ENCODE peak calls at places on chromosomes 4 and X, in eight cellular contexts. V is HepG2, I is AG10803, A is nephron progenitor cell, T is Caco-2, H is lower leg skin, J is glutamatergic neuron, R is ascending aorta. P is an unnamed sample.
A peak's percentile ranks its signal among the peaks of the same experiment; 100 is the strongest.

GRCh38 chrX:13797512-13797911 is 19.4 kb downstream of the GPM6B start:
- DNase-seq in V (no peak), I (no peak), A (no peak), T (no peak), H (no peak), J (no peak), R (no peak), P (no peak)

GRCh38 chr4:177047070-177047850 is 254.5 kb upstream of the VEGFC start:
- DNase-seq in V (peak; percentile 50), I (peak; percentile 78), A (peak; percentile 77), T (peak; percentile 50), H (no peak), J (peak; percentile 82), R (no peak), P (peak; percentile 81)

GRCh38 chr4:8854866-8855265 is 16.8 kb downstream of the HMX1 start:
- DNase-seq in V (no peak), I (peak; percentile 27), A (no peak), T (no peak), H (no peak), J (no peak), R (no peak), P (no peak)

GRCh38 chr4:139241086-139241783 is 38.8 kb downstream of the MGARP start:
- DNase-seq in V (peak; percentile 72), I (peak; percentile 16), A (no peak), T (no peak), H (no peak), J (no peak), R (no peak), P (no peak)

GRCh38 chr4:153233761-153234371 is 29.6 kb downstream of the TRIM2 start:
- DNase-seq in V (no peak), I (peak; percentile 98), A (no peak), T (no peak), H (peak; percentile 59), J (no peak), R (no peak), P (no peak)

GRCh38 chr4:181264908-181265307 is 978.3 kb upstream of the TENM3 start:
- DNase-seq in V (no peak), I (no peak), A (peak; percentile 18), T (no peak), H (no peak), J (peak; percentile 19), R (no peak), P (peak; percentile 43)

GRCh38 chr4:16915956-16916355 is 17.5 kb upstream of the LDB2 start:
- DNase-seq in V (no peak), I (no peak), A (no peak), T (no peak), H (no peak), J (no peak), R (no peak), P (no peak)

GRCh38 chr4:4334798-4335520 is 44.9 kb downstream of the ZBTB49 start:
- DNase-seq in V (peak; percentile 60), I (peak; percentile 32), A (peak; percentile 69), T (peak; percentile 75), H (no peak), J (peak; percentile 74), R (no peak), P (peak; percentile 72)

GRCh38 chr4:31984872-31985271 is 1264.7 kb downstream of the PCDH7 start:
- DNase-seq in V (no peak), I (no peak), A (no peak), T (peak; percentile 71), H (no peak), J (no peak), R (no peak), P (no peak)

GRCh38 chrX:3216581-3216980 is 129.9 kb downstream of the MXRA5 start:
- DNase-seq in V (no peak), I (peak; percentile 81), A (no peak), T (no peak), H (no peak), J (no peak), R (no peak), P (no peak)

GRCh38 chr4:25759101-25759500 is 103.5 kb downstream of the SLC34A2 start:
- DNase-seq in V (no peak), I (no peak), A (no peak), T (no peak), H (no peak), J (no peak), R (no peak), P (no peak)

GRCh38 chr4:108619372-108620100 is 840 bp upstream of the RPL34 start:
- DNase-seq in V (no peak), I (no peak), A (no peak), T (no peak), H (no peak), J (no peak), R (no peak), P (no peak)

GRCh38 chr4:15333692-15334633 is 93.9 kb upstream of the C1QTNF7 start:
- DNase-seq in V (no peak), I (peak; percentile 87), A (no peak), T (no peak), H (no peak), J (no peak), R (no peak), P (no peak)

GRCh38 chrX:38672646-38673045 is 111.3 kb downstream of the TSPAN7 start:
- DNase-seq in V (no peak), I (no peak), A (no peak), T (no peak), H (no peak), J (no peak), R (no peak), P (no peak)

GRCh38 chrX:28889691-28890090 is 302.4 kb downstream of the IL1RAPL1 start:
- DNase-seq in V (no peak), I (no peak), A (no peak), T (no peak), H (no peak), J (no peak), R (no peak), P (no peak)

GRCh38 chrX:150587585-150588503 is 19.4 kb downstream of the MTM1 start:
- DNase-seq in V (no peak), I (peak; percentile 17), A (peak; percentile 33), T (no peak), H (no peak), J (peak; percentile 23), R (no peak), P (peak; percentile 38)

GRCh38 chr4:53805291-53805690 is 214.0 kb upstream of the LNX1 start:
- DNase-seq in V (no peak), I (no peak), A (no peak), T (no peak), H (no peak), J (no peak), R (no peak), P (no peak)

GRCh38 chrX:8737883-8738282 is 5.9 kb upstream of the ANOS1 start:
- DNase-seq in V (no peak), I (no peak), A (no peak), T (no peak), H (no peak), J (no peak), R (no peak), P (no peak)

GRCh38 chr4:150395872-150396271 is 186.1 kb upstream of the MAB21L2 start:
- DNase-seq in V (no peak), I (no peak), A (no peak), T (no peak), H (no peak), J (no peak), R (no peak), P (no peak)

GRCh38 chr4:5858020-5858769 is 34.7 kb downstream of the CRMP1 start:
- DNase-seq in V (no peak), I (no peak), A (no peak), T (no peak), H (no peak), J (no peak), R (no peak), P (no peak)

GRCh38 chr4:183552274-183553146 is 47.7 kb downstream of the ING2 start:
- DNase-seq in V (no peak), I (no peak), A (peak; percentile 10), T (no peak), H (peak; percentile 48), J (no peak), R (no peak), P (no peak)

GRCh38 chr4:2942037-2942531 is 21.1 kb downstream of the NOP14 start:
- DNase-seq in V (no peak), I (no peak), A (no peak), T (no peak), H (peak; percentile 59), J (no peak), R (no peak), P (no peak)

GRCh38 chrX:134026732-134027311 is 41.4 kb upstream of the GPC3 start:
- DNase-seq in V (peak; percentile 84), I (peak; percentile 8), A (peak; percentile 70), T (peak; percentile 78), H (no peak), J (peak; percentile 31), R (peak; percentile 66), P (peak; percentile 52)

GRCh38 chr4:76208005-76208765 is 5.4 kb downstream of the SCARB2 start:
- DNase-seq in V (peak; percentile 85), I (peak; percentile 88), A (no peak), T (peak; percentile 42), H (peak; percentile 94), J (no peak), R (peak; percentile 88), P (peak; percentile 65)

GRCh38 chr4:54082168-54082567 is 17.8 kb upstream of the CHIC2 start:
- DNase-seq in V (peak; percentile 95), I (peak; percentile 99), A (no peak), T (peak; percentile 76), H (no peak), J (no peak), R (peak; percentile 78), P (no peak)

DNA sequence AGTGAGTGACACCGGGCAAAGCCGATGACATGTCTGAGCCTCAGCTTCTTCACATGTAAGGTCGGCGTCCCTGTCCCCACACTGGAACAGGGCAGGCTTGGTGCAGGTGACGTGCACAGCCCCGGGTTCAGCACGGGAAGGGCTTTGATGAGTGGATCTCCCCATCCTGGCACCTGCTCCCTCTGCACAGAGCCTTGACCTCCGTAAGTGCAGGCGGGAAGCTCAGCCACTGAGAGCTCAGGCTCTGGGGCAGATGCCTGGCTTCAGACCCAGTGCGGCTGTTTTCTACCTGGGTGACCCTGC is 91.4 kb downstream of the PSAPL1 start:
- DNase-seq in V (no peak), I (no peak), A (no peak), T (no peak), H (no peak), J (no peak), R (no peak), P (no peak)
- TF ChIP-seq CTCF in V (no peak), I (no peak), A (no peak), T (no peak), H (no peak), J (no peak), R (no peak), P (no peak)

GRCh38 chr4:101221294-101221693 is 126.0 kb downstream of the PPP3CA start:
- DNase-seq in V (no peak), I (peak; percentile 50), A (no peak), T (no peak), H (no peak), J (no peak), R (no peak), P (no peak)
- TF ChIP-seq CTCF in V (no peak), I (no peak), A (no peak), T (no peak), H (no peak), J (no peak), R (no peak), P (no peak)

GRCh38 chr4:185165605-185166063 is 22.6 kb downstream of the SLC25A4 start:
- DNase-seq in V (no peak), I (peak; percentile 74), A (no peak), T (no peak), H (no peak), J (no peak), R (no peak), P (no peak)
- TF ChIP-seq CTCF in V (no peak), I (no peak), A (no peak), T (no peak), H (no peak), J (no peak), R (peak; percentile 13), P (no peak)

GRCh38 chr4:86594559-86595425 is 677 bp downstream of the PTPN13 start:
- DNase-seq in V (no peak), I (peak; percentile 99), A (peak; percentile 43), T (peak; percentile 35), H (peak; percentile 87), J (peak; percentile 65), R (peak; percentile 70), P (peak; percentile 55)
- TF ChIP-seq CTCF in V (no peak), I (peak; percentile 46), A (no peak), T (no peak), H (no peak), J (no peak), R (peak; percentile 7), P (no peak)

P was measured in endothelial cell.